ENCODE peak calls at places on chromosomes 6 and 20, in eight cellular contexts. V is AG10803, F is Karpas-422, P is cardiac muscle cell, L is fibroblast of villous mesenchyme, A is keratinocyte, D is adrenal gland, C is IMR-90. B is an unnamed sample.

GRCh38 chr6:52063584-52064400 is 23.6 kb downstream of the PKHD1 start:
- DNase-seq in V (peak), F (peak), P (peak), L (peak), A (peak), D (no peak), C (peak), B (peak)

GRCh38 chr6:143575440-143575839 is 63.9 kb upstream of the FUCA2 start:
- DNase-seq in V (peak), F (peak), P (peak), L (peak), A (peak), D (peak), C (peak), B (peak)

GRCh38 chr6:68313911-68314310 is 321.2 kb upstream of the ADGRB3 start:
- DNase-seq in V (no peak), F (no peak), P (peak), L (no peak), A (no peak), D (no peak), C (no peak), B (peak)

GRCh38 chr20:62029951-62030350 is 35.7 kb downstream of the TAF4 start:
- DNase-seq in V (no peak), F (no peak), P (no peak), L (no peak), A (no peak), D (no peak), C (no peak), B (no peak)

GRCh38 chr20:2234788-2235187 is 61.0 kb upstream of the TGM3 start:
- DNase-seq in V (peak), F (no peak), P (no peak), L (no peak), A (no peak), D (no peak), C (no peak), B (no peak)

GRCh38 chr20:54148947-54149764 is 24.6 kb downstream of the CYP24A1 start:
- DNase-seq in V (no peak), F (no peak), P (no peak), L (no peak), A (no peak), D (no peak), C (no peak), B (no peak)

GRCh38 chr6:54729716-54730115 is 116.9 kb upstream of the FAM83B start:
- DNase-seq in V (no peak), F (no peak), P (no peak), L (no peak), A (no peak), D (no peak), C (no peak), B (no peak)

GRCh38 chr6:75266716-75267291 is 17.8 kb downstream of the TMEM30A start:
- DNase-seq in V (peak), F (peak), P (peak), L (peak), A (no peak), D (no peak), C (peak), B (peak)

GRCh38 chr6:143061597-143062385 is 1.1 kb downstream of the AIG1 start:
- DNase-seq in V (no peak), F (no peak), P (no peak), L (no peak), A (no peak), D (no peak), C (peak), B (peak)

GRCh38 chr6:159108438-159108985 is 60.7 kb upstream of the FNDC1 start:
- DNase-seq in V (no peak), F (no peak), P (no peak), L (no peak), A (no peak), D (no peak), C (no peak), B (no peak)

GRCh38 chr6:131164506-131164905 is 29.2 kb downstream of the AKAP7 start:
- DNase-seq in V (peak), F (no peak), P (no peak), L (no peak), A (no peak), D (no peak), C (peak), B (peak)

GRCh38 chr20:47785900-47786762 is 850 bp upstream of the SULF2 start:
- DNase-seq in V (peak), F (no peak), P (peak), L (peak), A (no peak), D (peak), C (peak), B (peak)

GRCh38 chr6:70051197-70051596 is 184.8 kb downstream of the COL19A1 start:
- DNase-seq in V (no peak), F (no peak), P (no peak), L (no peak), A (no peak), D (no peak), C (no peak), B (no peak)

GRCh38 chr20:9392892-9393857 is 121.2 kb upstream of the LAMP5 start:
- DNase-seq in V (peak), F (peak), P (peak), L (peak), A (no peak), D (peak), C (peak), B (peak)

GRCh38 chr6:97440590-97441176 is 157.7 kb upstream of the MMS22L start:
- DNase-seq in V (peak), F (peak), P (peak), L (peak), A (no peak), D (no peak), C (peak), B (peak)

GRCh38 chr20:3686867-3687321 is 5.1 kb upstream of the ADAM33 start:
- DNase-seq in V (peak), F (no peak), P (no peak), L (peak), A (no peak), D (peak), C (peak), B (peak)

GRCh38 chr6:4220619-4221018 is 85.2 kb upstream of the ECI2 start:
- DNase-seq in V (peak), F (no peak), P (no peak), L (peak), A (no peak), D (no peak), C (peak), B (peak)

GRCh38 chr20:7741866-7742265 is 198.4 kb downstream of the HAO1 start:
- DNase-seq in V (no peak), F (no peak), P (no peak), L (peak), A (no peak), D (no peak), C (no peak), B (peak)

GRCh38 chr6:73030257-73030656 is 195.0 kb downstream of the KHDC1L start:
- DNase-seq in V (no peak), F (no peak), P (no peak), L (no peak), A (no peak), D (no peak), C (no peak), B (no peak)

GRCh38 chr20:61566691-61567090 is 314.6 kb downstream of the CDH4 start:
- DNase-seq in V (no peak), F (no peak), P (no peak), L (no peak), A (no peak), D (no peak), C (no peak), B (no peak)

GRCh38 chr6:9499709-9500108 is 915.2 kb downstream of the TFAP2A start:
- DNase-seq in V (peak), F (no peak), P (no peak), L (no peak), A (no peak), D (no peak), C (no peak), B (no peak)

GRCh38 chr6:144064402-144064830 is 31.0 kb downstream of the SF3B5 start:
- DNase-seq in V (no peak), F (peak), P (peak), L (no peak), A (no peak), D (peak), C (no peak), B (no peak)

GRCh38 chr6:28269492-28269891 is 2.5 kb downstream of the ZSCAN26 start:
- DNase-seq in V (peak), F (no peak), P (no peak), L (peak), A (peak), D (no peak), C (peak), B (peak)

GRCh38 chr6:115091461-115091860 is 748.6 kb upstream of the HS3ST5 start:
- DNase-seq in V (no peak), F (no peak), P (no peak), L (no peak), A (no peak), D (no peak), C (no peak), B (no peak)

GRCh38 chr6:112227411-112227810 is 27.0 kb downstream of the LAMA4 start:
- DNase-seq in V (no peak), F (no peak), P (no peak), L (no peak), A (no peak), D (no peak), C (peak), B (no peak)

GRCh38 chr20:38170219-38170902 is 5.3 kb upstream of the TGM2 start:
- DNase-seq in V (no peak), F (no peak), P (no peak), L (peak), A (no peak), D (no peak), C (peak), B (no peak)

GRCh38 chr20:49938173-49939163 is 2.3 kb downstream of the RNF114 start:
- DNase-seq in V (peak), F (no peak), P (peak), L (peak), A (no peak), D (peak), C (peak), B (peak)

GRCh38 chr6:15420959-15421438 is 175.1 kb downstream of the JARID2 start:
- DNase-seq in V (no peak), F (no peak), P (no peak), L (no peak), A (no peak), D (no peak), C (no peak), B (no peak)

GRCh38 chr6:2911171-2911570 is 8.1 kb upstream of the SERPINB9 start:
- DNase-seq in V (no peak), F (peak), P (no peak), L (no peak), A (no peak), D (no peak), C (no peak), B (no peak)

GRCh38 chr6:45592991-45593390 is 215.3 kb upstream of the SUPT3H start:
- DNase-seq in V (peak), F (no peak), P (no peak), L (no peak), A (no peak), D (no peak), C (peak), B (no peak)

GRCh38 chr6:42322676-42323075 is 105.0 kb upstream of the MRPS10 start:
- DNase-seq in V (no peak), F (no peak), P (no peak), L (no peak), A (no peak), D (no peak), C (no peak), B (no peak)

GRCh38 chr6:51929934-51930574 is 157.4 kb downstream of the PKHD1 start:
- DNase-seq in V (no peak), F (no peak), P (no peak), L (no peak), A (no peak), D (no peak), C (no peak), B (no peak)

GRCh38 chr20:36268501-36269342 is 32.4 kb downstream of the AAR2 start:
- DNase-seq in V (no peak), F (peak), P (peak), L (no peak), A (no peak), D (no peak), C (no peak), B (no peak)

GRCh38 chr6:55997223-55997874 is 122.0 kb upstream of the BMP5 start:
- DNase-seq in V (no peak), F (no peak), P (no peak), L (no peak), A (no peak), D (no peak), C (no peak), B (no peak)

GRCh38 chr6:164911151-164911550 is 398.3 kb downstream of the C6orf118 start:
- DNase-seq in V (no peak), F (no peak), P (no peak), L (no peak), A (no peak), D (no peak), C (no peak), B (no peak)

GRCh38 chr6:164917211-164917610 is 392.2 kb downstream of the C6orf118 start:
- DNase-seq in V (no peak), F (no peak), P (no peak), L (no peak), A (no peak), D (no peak), C (no peak), B (no peak)

GRCh38 chr6:164911873-164912580 is 397.4 kb downstream of the C6orf118 start:
- DNase-seq in V (peak), F (no peak), P (peak), L (no peak), A (no peak), D (no peak), C (no peak), B (no peak)
- H3K4me3 ChIP-seq in V (no peak), F (no peak), P (no peak), L (no peak), A (no peak), D (no peak), C (no peak), B (no peak)

DNA sequence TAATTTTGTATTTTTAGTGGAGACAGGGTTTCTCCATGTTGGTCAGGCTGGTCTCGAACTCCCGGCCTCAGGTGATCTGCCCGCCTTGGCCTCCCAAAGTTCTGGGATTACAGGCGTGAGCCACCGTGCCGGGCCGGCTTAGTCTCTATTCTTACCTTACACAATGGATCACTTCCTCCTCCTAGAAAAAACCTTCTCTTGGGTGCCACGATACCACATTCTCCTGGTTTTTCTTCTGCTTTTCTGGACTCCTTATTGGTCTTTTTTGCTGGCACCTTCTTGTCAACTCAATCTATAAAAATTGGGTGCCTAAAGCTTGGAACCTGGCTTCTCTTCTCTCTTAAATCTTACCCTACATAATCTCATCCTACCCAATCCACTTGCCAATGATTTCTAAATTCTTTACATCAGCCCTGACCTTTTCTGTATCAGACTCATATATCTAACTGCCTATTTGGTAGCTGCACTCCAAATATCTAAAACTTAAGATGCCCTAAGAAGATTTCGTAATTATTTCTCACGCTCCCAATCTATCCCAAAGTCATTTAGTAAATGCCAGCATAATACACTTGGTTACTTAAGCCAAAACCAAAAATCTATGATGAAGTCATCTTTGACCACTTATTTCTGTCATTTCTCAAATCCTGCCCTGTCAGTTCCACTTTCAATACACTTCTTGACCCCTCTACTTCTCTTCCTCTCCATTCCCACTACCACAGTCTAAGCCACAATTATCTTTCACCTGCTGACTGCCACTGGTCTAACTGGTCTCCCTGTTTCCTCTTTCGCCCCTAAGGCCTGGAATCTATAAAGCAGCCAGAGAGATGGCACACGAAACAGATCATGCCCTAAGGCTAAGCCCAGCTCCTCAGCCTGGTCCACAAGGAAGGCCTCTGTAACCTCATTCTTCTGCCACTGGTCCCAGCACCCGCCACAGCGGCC is 43.2 kb downstream of the ELMO2 start:
- DNase-seq in V (peak), F (no peak), P (no peak), L (peak), A (no peak), D (no peak), C (no peak), B (no peak)
- H3K4me3 ChIP-seq in V (peak), F (peak), P (peak), L (peak), A (peak), D (peak), C (peak), B (peak)

DNA sequence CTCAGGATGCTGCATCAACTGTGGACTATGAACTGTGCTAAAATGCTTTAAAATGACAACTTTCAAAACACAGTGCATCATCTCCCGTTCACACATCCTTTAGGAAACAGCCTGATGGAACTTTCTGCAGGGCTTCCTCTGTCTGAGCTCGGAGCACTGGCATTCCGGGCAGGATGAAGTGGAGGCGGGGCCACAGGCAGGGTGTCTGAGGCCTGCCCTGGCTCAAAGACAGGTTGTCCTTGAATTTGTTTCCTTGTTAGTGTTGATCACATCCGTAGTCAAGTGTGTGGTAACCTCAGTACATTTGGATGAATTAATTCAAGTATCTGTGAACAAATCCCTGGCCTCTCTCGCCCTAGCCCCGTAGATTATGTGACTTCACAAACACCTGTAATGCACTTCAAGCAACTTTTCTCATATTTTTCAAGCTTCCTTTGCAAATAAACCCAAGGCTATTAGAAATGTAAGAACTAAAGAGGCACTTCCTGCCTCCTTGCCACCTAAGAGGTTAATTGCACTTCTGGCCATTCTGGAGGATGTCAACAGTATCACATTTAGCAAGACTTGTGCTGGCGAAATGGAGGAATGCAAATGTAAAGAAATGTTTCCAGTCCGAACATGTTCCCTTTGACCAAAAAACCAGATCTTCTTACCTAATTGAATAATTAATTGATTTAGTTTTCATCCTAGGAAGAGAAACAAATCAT is 3.1 kb downstream of the CD93 start:
- DNase-seq in V (no peak), F (no peak), P (peak), L (no peak), A (no peak), D (no peak), C (no peak), B (no peak)
- H3K4me3 ChIP-seq in V (no peak), F (no peak), P (no peak), L (no peak), A (no peak), D (peak), C (no peak), B (no peak)

GRCh38 chr6:138594042-138594636 is 94.8 kb upstream of the NHSL1 start:
- DNase-seq in V (no peak), F (no peak), P (no peak), L (no peak), A (no peak), D (no peak), C (no peak), B (no peak)

GRCh38 chr6:138594749-138595148 is 95.5 kb upstream of the NHSL1 start:
- DNase-seq in V (no peak), F (no peak), P (no peak), L (no peak), A (no peak), D (no peak), C (no peak), B (no peak)

GRCh38 chr6:138590796-138591709 is 91.8 kb upstream of the NHSL1 start:
- DNase-seq in V (peak), F (peak), P (peak), L (peak), A (no peak), D (peak), C (peak), B (peak)

GRCh38 chr6:138592698-138593097 is 93.4 kb upstream of the NHSL1 start:
- DNase-seq in V (no peak), F (peak), P (no peak), L (no peak), A (no peak), D (no peak), C (no peak), B (no peak)

GRCh38 chr6:138593100-138593877 is 94.0 kb upstream of the NHSL1 start:
- DNase-seq in V (peak), F (no peak), P (no peak), L (peak), A (peak), D (peak), C (peak), B (peak)
- H3K4me3 ChIP-seq in V (peak), F (peak), P (no peak), L (peak), A (peak), D (peak), C (peak), B (peak)

GRCh38 chr6:63100066-63100465 is 111.2 kb upstream of the FKBP1C start:
- DNase-seq in V (no peak), F (no peak), P (no peak), L (no peak), A (no peak), D (no peak), C (no peak), B (no peak)
- H3K4me3 ChIP-seq in V (no peak), F (no peak), P (no peak), L (no peak), A (no peak), D (no peak), C (no peak), B (no peak)

GRCh38 chr6:113870917-113871316 is 13.8 kb downstream of the MARCKS start:
- DNase-seq in V (no peak), F (no peak), P (no peak), L (no peak), A (no peak), D (no peak), C (peak), B (no peak)
- H3K4me3 ChIP-seq in V (no peak), F (no peak), P (no peak), L (no peak), A (no peak), D (no peak), C (no peak), B (no peak)

DNA sequence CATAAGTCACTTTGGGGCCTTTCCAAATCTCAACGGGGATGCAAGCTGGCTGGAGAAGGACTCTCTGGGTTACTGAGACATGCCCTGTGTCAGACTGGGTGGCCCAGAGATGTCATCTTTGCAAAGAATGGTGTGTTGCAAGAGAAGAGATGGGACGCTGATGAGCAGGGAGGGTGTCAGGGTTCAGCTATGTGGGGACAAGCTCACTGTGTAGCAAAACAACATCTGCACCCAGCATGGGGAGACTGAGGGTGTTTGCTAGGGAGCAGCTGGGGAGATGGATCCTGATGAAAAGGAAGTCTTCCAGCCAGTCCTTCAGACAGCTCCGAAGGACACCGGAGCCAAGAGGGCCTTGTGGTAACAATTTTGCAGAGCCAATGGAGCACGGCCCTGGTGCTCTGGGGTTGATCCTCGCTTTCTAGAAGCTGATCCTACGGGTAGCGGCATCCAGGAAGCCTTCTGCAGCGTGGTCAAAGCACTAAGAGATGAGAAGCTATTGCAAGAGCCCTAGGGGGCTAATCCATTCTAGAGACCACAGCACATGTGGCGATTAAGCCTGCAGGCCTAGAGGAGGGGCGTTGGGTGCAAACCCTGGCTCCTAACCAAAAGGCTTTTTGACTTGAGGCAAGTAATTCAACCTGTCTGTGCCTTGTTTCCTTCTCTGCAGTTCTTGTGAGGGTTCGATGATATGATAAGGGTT is 39.9 kb downstream of the EDN3 start:
- DNase-seq in V (no peak), F (no peak), P (no peak), L (no peak), A (no peak), D (no peak), C (no peak), B (no peak)
- H3K4me3 ChIP-seq in V (no peak), F (no peak), P (no peak), L (no peak), A (no peak), D (no peak), C (no peak), B (no peak)

B was measured in fibroblast of the aortic adventitia.